ENCODE peak calls at places on chromosomes 16 and 17, in four cellular contexts. W is stomach; R is myocyte; X is stimulated activated CD4-positive, alpha-beta T cell treated with anti-CD3 and anti-CD28 coated beads, Interleukin-1b, Interleukin-23, amount 100 ng/mL, for 24 hours. H is an unnamed sample.
A peak's percentile ranks its signal among the peaks of the same experiment; 100 is the strongest.

GRCh38 chr16:261031-261691 is 14.6 kb downstream of the RGS11 start:
- DNase-seq in W (no peak), R (no peak), X (no peak), H (no peak)

GRCh38 chr17:29077320-29077719 is 34.4 kb downstream of the PIPOX start:
- DNase-seq in X (no peak), W (no peak), R (no peak), H (no peak)

GRCh38 chr17:76709077-76709950 is 1.5 kb downstream of the MXRA7 start:
- DNase-seq in W (peak; percentile 50), R (peak; percentile 99), X (no peak), H (no peak)

GRCh38 chr17:83149761-83150251 is 70.4 kb downstream of the METRNL start:
- DNase-seq in W (no peak), R (peak; percentile 60), X (no peak), H (peak; percentile 42)

GRCh38 chr16:89596061-89596689 is 17.3 kb upstream of the DPEP1 start:
- DNase-seq in X (no peak), W (no peak), R (no peak), H (no peak)

GRCh38 chr16:78463591-78463990 is 364.1 kb downstream of the WWOX start:
- DNase-seq in W (no peak), X (no peak), R (no peak), H (no peak)

GRCh38 chr16:50761276-50761675 is 19.4 kb downstream of the CYLD start:
- DNase-seq in W (no peak), R (no peak), X (no peak), H (no peak)

GRCh38 chr17:68127914-68128313 is 92.4 kb downstream of the KPNA2 start:
- DNase-seq in R (no peak), W (no peak), X (no peak), H (no peak)

GRCh38 chr16:82629441-82630027 is 2.8 kb downstream of the CDH13 start:
- DNase-seq in W (no peak), R (peak; percentile 77), X (no peak), H (no peak)

GRCh38 chr16:72932050-72932449 is 115.9 kb downstream of the ZFHX3 start:
- DNase-seq in R (no peak), X (no peak), W (no peak), H (no peak)

GRCh38 chr17:40613755-40614154 is 33.9 kb downstream of the SMARCE1 start:
- DNase-seq in X (no peak), R (no peak), W (no peak), H (no peak)

GRCh38 chr17:2111691-2112090 is 56.8 kb downstream of the HIC1 start:
- DNase-seq in W (peak; percentile 34), R (no peak), X (no peak), H (no peak)

GRCh38 chr17:49564638-49565037 is 11.0 kb upstream of the NXPH3 start:
- DNase-seq in R (no peak), W (no peak), X (no peak), H (no peak)

GRCh38 chr17:74821655-74822328 is 37.9 kb downstream of the GRIN2C start:
- DNase-seq in X (no peak), R (no peak), W (no peak), H (no peak)

GRCh38 chr17:28615260-28615940 is 1.4 kb upstream of the RSKR start:
- DNase-seq in W (no peak), X (no peak), R (peak; percentile 77), H (no peak)

GRCh38 chr16:89918453-89919347 is at the start of gene MC1R:
- DNase-seq in W (no peak), X (no peak), R (no peak), H (no peak)